ENCODE peak calls at places on chromosomes 5 and 9, in five cellular contexts. O is IMR-90, B is trophoblast cell, U is mesenchymal stem cell, W is H1. H is an unnamed sample.

GRCh38 chr5:141634720-141635119 is 1.9 kb downstream of the HDAC3 start:
- DNase-seq in O (no peak), W (no peak), B (no peak), U (no peak), H (no peak)

GRCh38 chr5:128225245-128226030 is 141.9 kb downstream of the SLC12A2 start:
- DNase-seq in U (no peak), B (no peak), W (no peak), O (no peak), H (no peak)

GRCh38 chr9:121598167-121599000 is 53.0 kb upstream of the DAB2IP start:
- DNase-seq in O (peak), W (peak), B (peak), U (peak), H (peak)

GRCh38 chr5:152622628-152623027 is 217.5 kb upstream of the NMUR2 start:
- DNase-seq in O (no peak), W (no peak), U (no peak), B (no peak), H (no peak)

GRCh38 chr5:146848133-146848532 is 30.4 kb downstream of the PPP2R2B start:
- DNase-seq in W (no peak), O (no peak), U (no peak), B (no peak), H (no peak)

GRCh38 chr9:118609355-118610044 is 759.7 kb downstream of the BRINP1 start:
- DNase-seq in U (peak), W (no peak), B (no peak), O (no peak), H (no peak)

GRCh38 chr5:77640577-77641396 is 2.3 kb upstream of the OTP start:
- DNase-seq in U (no peak), W (peak), B (no peak), O (no peak), H (peak)

GRCh38 chr9:125255781-125256391 is 5.7 kb upstream of the GAPVD1 start:
- DNase-seq in W (no peak), B (no peak), O (no peak), U (peak), H (no peak)

GRCh38 chr9:77765781-77766259 is 117.7 kb upstream of the GNA14 start:
- DNase-seq in W (no peak), B (no peak), U (no peak), O (no peak), H (no peak)

GRCh38 chr9:132163457-132163875 is 1.6 kb downstream of the NTNG2 start:
- DNase-seq in W (no peak), U (peak), O (peak), B (no peak), H (no peak)

GRCh38 chr9:137037035-137037434 is 5.1 kb upstream of the FUT7 start:
- DNase-seq in U (no peak), B (no peak), O (no peak), W (no peak), H (no peak)

GRCh38 chr5:82419559-82420332 is 141.6 kb upstream of the RPS23 start:
- DNase-seq in U (no peak), O (no peak), W (no peak), B (no peak), H (no peak)

GRCh38 chr5:161034456-161034855 is 182.4 kb upstream of the ATP10B start:
- DNase-seq in B (no peak), U (no peak), W (no peak), O (no peak), H (no peak)

DNA sequence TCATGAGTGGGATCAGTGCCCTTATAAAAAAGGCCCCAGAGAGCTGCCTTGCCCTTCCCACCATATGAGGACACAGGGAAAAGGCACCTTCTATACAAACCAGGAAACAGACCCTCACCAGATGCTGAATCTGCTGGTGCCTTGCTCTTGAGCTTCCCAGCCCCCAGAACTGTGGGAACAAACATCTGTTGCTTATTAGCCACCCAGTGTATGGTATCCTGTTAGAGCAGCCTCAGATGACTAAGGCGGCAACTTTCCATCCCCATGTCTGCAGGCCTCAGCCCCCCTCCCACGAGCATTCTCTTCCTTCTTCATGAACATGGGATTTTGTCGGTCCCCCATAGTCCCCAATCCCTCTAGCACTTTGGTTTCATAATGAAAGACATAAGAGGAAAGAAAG is 202.5 kb upstream of the GAS1 start:
- DNase-seq in W (no peak), U (no peak), O (peak), B (no peak), H (no peak)
- H2BK120ac ChIP-seq in W (no peak), U (no peak), O (no peak), B (no peak), H (no peak)

GRCh38 chr5:126673477-126673876 is 72.7 kb downstream of the PHAX start:
- DNase-seq in U (no peak), B (no peak), W (no peak), O (no peak), H (no peak)
- H2BK120ac ChIP-seq in U (no peak), B (no peak), W (peak), O (no peak), H (no peak)

GRCh38 chr9:76475691-76476090 is 16.7 kb downstream of the GCNT1 start:
- DNase-seq in U (no peak), W (no peak), O (no peak), B (no peak), H (no peak)

GRCh38 chr9:76474419-76474818 is 15.4 kb downstream of the GCNT1 start:
- DNase-seq in W (no peak), B (no peak), U (no peak), O (no peak), H (no peak)

GRCh38 chr9:76472925-76473324 is 13.9 kb downstream of the GCNT1 start:
- DNase-seq in U (no peak), O (no peak), B (no peak), W (no peak), H (no peak)
- H2BK120ac ChIP-seq in U (no peak), O (no peak), B (no peak), W (no peak), H (no peak)

GRCh38 chr5:149413477-149414210 is 34.6 kb upstream of the IL17B start:
- DNase-seq in B (no peak), W (no peak), O (no peak), U (peak), H (no peak)
- H2BK120ac ChIP-seq in B (peak), W (no peak), O (no peak), U (peak), H (no peak)

GRCh38 chr9:35027871-35028270 is 38.3 kb downstream of the DNAJB5 start:
- DNase-seq in W (no peak), U (no peak), B (no peak), O (peak), H (no peak)
- H2BK120ac ChIP-seq in W (no peak), U (no peak), B (no peak), O (no peak), H (no peak)

GRCh38 chr5:176870110-176870591 is 29.0 kb downstream of the HK3 start:
- DNase-seq in W (peak), U (peak), O (peak), B (peak), H (peak)

GRCh38 chr5:176869501-176870109 is 29.5 kb downstream of the HK3 start:
- DNase-seq in O (no peak), U (no peak), W (no peak), B (no peak), H (no peak)

GRCh38 chr5:176866913-176867312 is 32.2 kb downstream of the HK3 start:
- DNase-seq in B (no peak), U (no peak), O (no peak), W (no peak), H (no peak)

GRCh38 chr5:176868126-176868525 is 31.0 kb downstream of the HK3 start:
- DNase-seq in W (no peak), B (no peak), U (no peak), O (no peak), H (no peak)

GRCh38 chr5:176868731-176869130 is 30.4 kb downstream of the HK3 start:
- DNase-seq in O (no peak), B (no peak), U (no peak), W (no peak), H (no peak)
- H2BK120ac ChIP-seq in O (no peak), B (no peak), U (no peak), W (peak), H (no peak)

DNA sequence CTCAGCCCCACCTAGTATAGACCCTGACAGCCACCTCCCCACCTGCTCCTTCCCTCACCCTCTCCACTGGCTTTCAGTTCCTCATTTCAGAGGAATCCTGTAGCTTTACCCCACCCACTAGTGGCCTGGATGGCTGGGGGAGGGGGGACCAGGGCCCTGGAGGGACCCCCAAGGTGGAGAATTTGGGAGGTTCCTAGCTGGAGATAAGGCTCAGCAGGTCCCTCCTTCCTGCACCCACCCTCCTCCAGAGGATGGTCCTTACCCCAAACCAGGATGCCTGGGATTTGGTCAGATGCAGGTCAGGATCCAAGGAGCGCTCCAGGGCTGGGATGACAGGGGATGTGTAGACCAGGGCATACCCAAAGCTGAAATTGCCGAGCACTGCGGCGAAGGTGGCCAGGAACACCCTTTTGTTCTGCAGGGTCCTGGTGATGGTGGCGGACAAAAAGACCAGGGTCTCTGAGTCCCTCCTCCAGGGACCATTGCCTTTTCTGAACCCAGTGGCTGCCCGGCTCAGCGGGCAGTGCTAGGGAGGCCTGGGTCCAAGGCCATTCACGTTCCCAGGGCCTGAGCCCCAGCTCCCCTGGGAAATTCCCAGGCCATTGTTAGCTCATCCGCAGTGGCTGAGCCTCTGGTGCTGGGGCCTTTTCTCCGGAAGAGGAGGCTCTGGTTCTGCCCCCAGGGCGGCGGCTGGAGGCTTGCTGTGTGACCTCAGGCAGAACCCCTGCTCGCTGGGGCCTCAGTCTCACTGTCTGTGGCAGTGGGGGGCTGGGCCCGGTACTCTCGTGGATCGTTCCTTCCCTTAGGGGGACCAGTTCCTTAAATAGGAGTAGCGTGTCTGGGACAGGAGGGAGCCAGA is 678 bp downstream of the SLC2A6 start:
- DNase-seq in U (peak), W (no peak), B (peak), O (peak), H (no peak)
- H2BK120ac ChIP-seq in U (no peak), W (no peak), B (peak), O (no peak), H (no peak)

GRCh38 chr5:34411470-34412346 is 244.4 kb upstream of the RAI14 start:
- DNase-seq in U (no peak), B (peak), W (peak), O (peak), H (peak)

GRCh38 chr5:34412769-34413168 is 243.4 kb upstream of the RAI14 start:
- DNase-seq in U (no peak), W (no peak), O (peak), B (no peak), H (no peak)

GRCh38 chr5:34415559-34416198 is 240.4 kb upstream of the RAI14 start:
- DNase-seq in O (peak), W (no peak), B (no peak), U (peak), H (no peak)

GRCh38 chr5:34409376-34409775 is 246.8 kb upstream of the RAI14 start:
- DNase-seq in U (no peak), B (no peak), O (no peak), W (no peak), H (no peak)

DNA sequence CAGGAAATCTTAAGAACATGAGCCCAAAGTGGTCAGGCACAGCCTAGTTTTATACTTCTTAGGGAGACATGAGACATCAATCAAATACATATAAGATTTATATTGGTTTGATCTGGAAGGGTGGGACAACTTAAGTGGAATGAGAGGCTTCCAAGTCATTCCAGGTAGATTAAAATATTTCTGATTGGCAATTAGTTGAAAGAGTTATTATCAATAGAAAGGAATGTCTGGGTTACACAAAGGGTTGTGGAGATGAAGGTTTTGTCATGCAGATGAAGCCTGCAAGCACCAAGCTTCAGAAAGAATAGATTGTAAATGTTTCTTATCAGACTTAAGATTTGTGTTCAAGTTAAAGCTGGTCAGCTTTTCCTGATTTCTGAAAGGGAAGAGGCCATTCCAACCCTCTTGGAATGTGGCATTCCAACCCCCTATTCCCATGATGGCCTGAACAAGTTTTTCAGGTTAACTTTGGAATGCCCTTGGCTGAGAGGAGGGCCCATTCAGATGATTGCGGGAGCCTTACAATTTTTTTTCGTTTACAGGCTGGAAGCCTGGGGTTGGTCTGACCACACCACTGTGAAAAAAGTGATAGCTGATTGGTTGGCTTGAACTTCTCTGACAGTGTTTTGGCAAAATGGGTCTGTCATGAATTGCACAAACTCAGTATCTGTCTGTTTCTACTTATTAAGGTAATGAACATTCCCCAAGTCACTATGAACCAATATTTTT is 245.6 kb upstream of the RAI14 start:
- DNase-seq in U (no peak), B (peak), O (no peak), W (no peak), H (peak)
- H2BK120ac ChIP-seq in U (no peak), B (no peak), O (peak), W (peak), H (peak)

DNA sequence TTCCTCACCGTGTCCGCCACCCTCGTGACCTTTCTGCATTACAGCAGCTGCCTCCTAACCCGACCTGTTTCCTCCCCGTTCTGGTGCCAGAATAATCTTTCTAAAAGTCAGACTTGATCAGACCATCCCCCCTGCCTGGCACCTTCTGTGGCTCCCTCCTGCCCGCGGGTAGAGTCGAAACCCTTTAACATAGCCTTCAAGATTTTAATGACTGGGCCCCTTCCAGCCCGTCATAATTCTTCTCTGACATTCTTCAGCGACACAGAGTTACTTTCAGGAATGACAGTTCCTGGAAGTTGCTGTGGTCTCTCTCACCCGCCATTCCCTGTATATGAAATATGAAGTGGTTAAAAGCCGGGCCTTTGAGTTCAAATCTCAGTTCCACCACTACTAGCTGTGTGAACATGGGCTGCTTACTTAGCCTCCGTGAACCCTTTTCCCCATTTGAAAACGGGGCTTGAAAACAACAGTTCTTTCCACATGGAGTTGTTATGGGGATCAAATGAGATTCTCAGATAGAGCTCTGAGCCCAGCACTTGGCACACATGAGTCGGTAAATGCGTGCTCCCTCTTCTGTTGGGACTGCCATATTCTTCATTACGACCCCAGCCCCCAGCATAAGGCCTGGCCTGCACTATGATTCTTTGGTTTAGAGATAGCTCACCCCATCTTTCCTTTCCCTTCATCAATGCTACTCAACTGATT is 715 bp downstream of the NANS start:
- DNase-seq in W (no peak), B (no peak), U (peak), O (peak), H (no peak)
- H2BK120ac ChIP-seq in W (no peak), B (no peak), U (peak), O (peak), H (no peak)

GRCh38 chr5:149392718-149393117 is 13.6 kb upstream of the IL17B start:
- DNase-seq in O (peak), W (no peak), B (no peak), U (peak), H (no peak)
- H2BK120ac ChIP-seq in O (no peak), W (no peak), B (no peak), U (no peak), H (no peak)